ENCODE peak calls at places on chromosomes 16 and 17, in ten cellular contexts. One of them, this sample, is unnamed.

GRCh38 chr17:57762375-57762916 is 17.3 kb upstream of the CCDC182 start:
- DNase-seq in T follicular helper cell: no peak
- DNase-seq in substantia nigra: no peak
- DNase-seq in stimulated activated CD4-positive, alpha-beta T cell treated with anti-CD3 and anti-CD28 coated beads, Interleukin-12 subunit alpha, Interleukin-12 subunit beta, amount 100 ng/mL, for 4 hours: no peak
- DNase-seq in ACHN: no peak
- DNase-seq in cardiac fibroblast: no peak
- DNase-seq in GM12892: no peak
- DNase-seq in HFFc6: no peak
- DNase-seq in dorsolateral prefrontal cortex: no peak
- DNase-seq in stimulated activated CD8-positive, alpha-beta memory T cell treated with anti-CD3 and anti-CD28 coated beads, Interleukin-7, amount 100 ng/mL, for 1 hour: no peak
- DNase-seq in this sample: no peak

GRCh38 chr16:82703156-82703555 is 76.4 kb downstream of the CDH13 start:
- DNase-seq in stimulated activated CD8-positive, alpha-beta memory T cell treated with anti-CD3 and anti-CD28 coated beads, Interleukin-7, amount 100 ng/mL, for 1 hour: no peak
- DNase-seq in dorsolateral prefrontal cortex: no peak
- DNase-seq in HFFc6: no peak
- DNase-seq in substantia nigra: no peak
- DNase-seq in GM12892: no peak
- DNase-seq in cardiac fibroblast: no peak
- DNase-seq in ACHN: peak
- DNase-seq in stimulated activated CD4-positive, alpha-beta T cell treated with anti-CD3 and anti-CD28 coated beads, Interleukin-12 subunit alpha, Interleukin-12 subunit beta, amount 100 ng/mL, for 4 hours: no peak
- DNase-seq in T follicular helper cell: no peak
- DNase-seq in this sample: no peak

GRCh38 chr17:82722341-82723013 is 6.0 kb downstream of the FN3KRP start:
- DNase-seq in HFFc6: no peak
- DNase-seq in substantia nigra: no peak
- DNase-seq in GM12892: no peak
- DNase-seq in cardiac fibroblast: no peak
- DNase-seq in T follicular helper cell: no peak
- DNase-seq in ACHN: no peak
- DNase-seq in dorsolateral prefrontal cortex: no peak
- DNase-seq in stimulated activated CD4-positive, alpha-beta T cell treated with anti-CD3 and anti-CD28 coated beads, Interleukin-12 subunit alpha, Interleukin-12 subunit beta, amount 100 ng/mL, for 4 hours: no peak
- DNase-seq in stimulated activated CD8-positive, alpha-beta memory T cell treated with anti-CD3 and anti-CD28 coated beads, Interleukin-7, amount 100 ng/mL, for 1 hour: no peak
- DNase-seq in this sample: no peak

GRCh38 chr16:50644730-50645129 is 36.4 kb downstream of the SNX20 start:
- DNase-seq in dorsolateral prefrontal cortex: peak
- DNase-seq in stimulated activated CD8-positive, alpha-beta memory T cell treated with anti-CD3 and anti-CD28 coated beads, Interleukin-7, amount 100 ng/mL, for 1 hour: no peak
- DNase-seq in T follicular helper cell: no peak
- DNase-seq in substantia nigra: peak
- DNase-seq in stimulated activated CD4-positive, alpha-beta T cell treated with anti-CD3 and anti-CD28 coated beads, Interleukin-12 subunit alpha, Interleukin-12 subunit beta, amount 100 ng/mL, for 4 hours: no peak
- DNase-seq in cardiac fibroblast: peak
- DNase-seq in ACHN: peak
- DNase-seq in HFFc6: no peak
- DNase-seq in GM12892: no peak
- DNase-seq in this sample: peak

GRCh38 chr17:73325527-73325842 is 13.7 kb upstream of the CDC42EP4 start:
- DNase-seq in HFFc6: peak
- DNase-seq in cardiac fibroblast: peak
- DNase-seq in dorsolateral prefrontal cortex: no peak
- DNase-seq in T follicular helper cell: no peak
- DNase-seq in stimulated activated CD4-positive, alpha-beta T cell treated with anti-CD3 and anti-CD28 coated beads, Interleukin-12 subunit alpha, Interleukin-12 subunit beta, amount 100 ng/mL, for 4 hours: no peak
- DNase-seq in ACHN: no peak
- DNase-seq in stimulated activated CD8-positive, alpha-beta memory T cell treated with anti-CD3 and anti-CD28 coated beads, Interleukin-7, amount 100 ng/mL, for 1 hour: no peak
- DNase-seq in GM12892: no peak
- DNase-seq in substantia nigra: no peak
- DNase-seq in this sample: no peak

GRCh38 chr17:76643553-76644148 is at the start of gene ST6GALNAC1:
- DNase-seq in T follicular helper cell: peak
- DNase-seq in stimulated activated CD8-positive, alpha-beta memory T cell treated with anti-CD3 and anti-CD28 coated beads, Interleukin-7, amount 100 ng/mL, for 1 hour: no peak
- DNase-seq in ACHN: no peak
- DNase-seq in substantia nigra: no peak
- DNase-seq in GM12892: no peak
- DNase-seq in dorsolateral prefrontal cortex: no peak
- DNase-seq in cardiac fibroblast: no peak
- DNase-seq in HFFc6: no peak
- DNase-seq in stimulated activated CD4-positive, alpha-beta T cell treated with anti-CD3 and anti-CD28 coated beads, Interleukin-12 subunit alpha, Interleukin-12 subunit beta, amount 100 ng/mL, for 4 hours: no peak
- DNase-seq in this sample: no peak

GRCh38 chr16:47503936-47504335 is 42.8 kb downstream of the PHKB start:
- DNase-seq in GM12892: no peak
- DNase-seq in cardiac fibroblast: no peak
- DNase-seq in substantia nigra: no peak
- DNase-seq in ACHN: no peak
- DNase-seq in T follicular helper cell: no peak
- DNase-seq in HFFc6: peak
- DNase-seq in stimulated activated CD4-positive, alpha-beta T cell treated with anti-CD3 and anti-CD28 coated beads, Interleukin-12 subunit alpha, Interleukin-12 subunit beta, amount 100 ng/mL, for 4 hours: no peak
- DNase-seq in dorsolateral prefrontal cortex: no peak
- DNase-seq in stimulated activated CD8-positive, alpha-beta memory T cell treated with anti-CD3 and anti-CD28 coated beads, Interleukin-7, amount 100 ng/mL, for 1 hour: no peak
- DNase-seq in this sample: peak

GRCh38 chr16:5018791-5019190 is 14.9 kb downstream of the NAGPA start:
- DNase-seq in GM12892: no peak
- DNase-seq in stimulated activated CD4-positive, alpha-beta T cell treated with anti-CD3 and anti-CD28 coated beads, Interleukin-12 subunit alpha, Interleukin-12 subunit beta, amount 100 ng/mL, for 4 hours: no peak
- DNase-seq in cardiac fibroblast: no peak
- DNase-seq in HFFc6: no peak
- DNase-seq in T follicular helper cell: no peak
- DNase-seq in ACHN: no peak
- DNase-seq in dorsolateral prefrontal cortex: no peak
- DNase-seq in stimulated activated CD8-positive, alpha-beta memory T cell treated with anti-CD3 and anti-CD28 coated beads, Interleukin-7, amount 100 ng/mL, for 1 hour: no peak
- DNase-seq in substantia nigra: no peak
- DNase-seq in this sample: no peak

GRCh38 chr16:13307255-13307654 is 405.9 kb downstream of the SHISA9 start:
- DNase-seq in cardiac fibroblast: no peak
- DNase-seq in GM12892: no peak
- DNase-seq in T follicular helper cell: no peak
- DNase-seq in dorsolateral prefrontal cortex: no peak
- DNase-seq in ACHN: peak
- DNase-seq in stimulated activated CD8-positive, alpha-beta memory T cell treated with anti-CD3 and anti-CD28 coated beads, Interleukin-7, amount 100 ng/mL, for 1 hour: no peak
- DNase-seq in stimulated activated CD4-positive, alpha-beta T cell treated with anti-CD3 and anti-CD28 coated beads, Interleukin-12 subunit alpha, Interleukin-12 subunit beta, amount 100 ng/mL, for 4 hours: no peak
- DNase-seq in HFFc6: peak
- DNase-seq in substantia nigra: no peak
- DNase-seq in this sample: peak

GRCh38 chr16:19431636-19432340 is 14.1 kb downstream of the TMC5 start:
- DNase-seq in stimulated activated CD4-positive, alpha-beta T cell treated with anti-CD3 and anti-CD28 coated beads, Interleukin-12 subunit alpha, Interleukin-12 subunit beta, amount 100 ng/mL, for 4 hours: no peak
- DNase-seq in stimulated activated CD8-positive, alpha-beta memory T cell treated with anti-CD3 and anti-CD28 coated beads, Interleukin-7, amount 100 ng/mL, for 1 hour: no peak
- DNase-seq in substantia nigra: no peak
- DNase-seq in T follicular helper cell: no peak
- DNase-seq in ACHN: no peak
- DNase-seq in cardiac fibroblast: no peak
- DNase-seq in HFFc6: no peak
- DNase-seq in dorsolateral prefrontal cortex: no peak
- DNase-seq in GM12892: no peak
- DNase-seq in this sample: no peak

GRCh38 chr17:14688134-14688533 is 387.3 kb downstream of the HS3ST3B1 start:
- DNase-seq in ACHN: no peak
- DNase-seq in stimulated activated CD8-positive, alpha-beta memory T cell treated with anti-CD3 and anti-CD28 coated beads, Interleukin-7, amount 100 ng/mL, for 1 hour: no peak
- DNase-seq in stimulated activated CD4-positive, alpha-beta T cell treated with anti-CD3 and anti-CD28 coated beads, Interleukin-12 subunit alpha, Interleukin-12 subunit beta, amount 100 ng/mL, for 4 hours: no peak
- DNase-seq in HFFc6: no peak
- DNase-seq in cardiac fibroblast: no peak
- DNase-seq in dorsolateral prefrontal cortex: no peak
- DNase-seq in GM12892: no peak
- DNase-seq in T follicular helper cell: no peak
- DNase-seq in substantia nigra: no peak
- DNase-seq in this sample: no peak

This sample was measured in foreskin keratinocyte.